ENCODE peak calls at places on chromosomes 13 and 19, in eight cellular contexts. O is GM12878, S is IMR-90, G is transverse colon, I is breast epithelium, N is esophagus squamous epithelium, X is spleen, E is stomach. R is an unnamed sample.

GRCh38 chr13:111449041-111449440 is 128.6 kb downstream of the TEX29 start:
- DNase-seq in G (no peak), O (no peak), E (no peak), N (no peak), I (peak), S (no peak), X (no peak), R (no peak)

GRCh38 chr13:84609716-84610115 is 727.4 kb upstream of the SLITRK1 start:
- DNase-seq in X (no peak), S (peak), G (no peak), E (no peak), O (no peak), I (no peak), N (no peak), R (no peak)

GRCh38 chr19:35090795-35091214 is 24.8 kb upstream of the FXYD3 start:
- DNase-seq in E (peak), S (no peak), N (no peak), I (no peak), O (no peak), X (no peak), G (no peak), R (no peak)

GRCh38 chr19:10214784-10215183 is 16.3 kb downstream of the S1PR2 start:
- DNase-seq in O (no peak), G (no peak), E (no peak), X (no peak), I (no peak), S (peak), N (no peak), R (no peak)

GRCh38 chr13:59303433-59303832 is 860.3 kb downstream of the DIAPH3 start:
- DNase-seq in S (no peak), G (no peak), O (no peak), N (no peak), X (no peak), I (no peak), E (no peak), R (no peak)

GRCh38 chr19:42093505-42093904 is 17.5 kb downstream of the ZNF574 start:
- DNase-seq in N (no peak), O (no peak), E (no peak), S (no peak), X (no peak), G (no peak), I (no peak), R (no peak)

GRCh38 chr13:21078501-21078900 is 17.1 kb upstream of the LATS2 start:
- DNase-seq in I (no peak), S (peak), N (no peak), X (no peak), O (no peak), E (no peak), G (no peak), R (no peak)

GRCh38 chr19:11973020-11973810 is 8.4 kb downstream of the ZNF763 start:
- DNase-seq in S (no peak), E (no peak), I (no peak), N (no peak), G (no peak), X (no peak), O (no peak), R (no peak)

GRCh38 chr13:56988543-56988942 is 152.2 kb upstream of the PRR20A start:
- DNase-seq in E (no peak), N (no peak), I (no peak), S (no peak), X (no peak), G (no peak), O (no peak), R (no peak)

GRCh38 chr13:97226013-97226412 is 3.9 kb downstream of the MBNL2 start:
- DNase-seq in I (no peak), E (no peak), S (no peak), N (no peak), X (no peak), G (no peak), O (no peak), R (no peak)

GRCh38 chr13:22111961-22112360 is 441.1 kb downstream of the FGF9 start:
- DNase-seq in X (no peak), S (no peak), O (no peak), N (no peak), G (no peak), E (no peak), I (no peak), R (no peak)

GRCh38 chr13:29362849-29363604 is 232.5 kb downstream of the SLC7A1 start:
- DNase-seq in I (no peak), S (peak), N (no peak), O (peak), X (no peak), G (peak), E (peak), R (no peak)

GRCh38 chr13:29745704-29746103 is 104.7 kb downstream of the UBL3 start:
- DNase-seq in G (no peak), E (no peak), I (no peak), X (no peak), O (no peak), N (no peak), S (no peak), R (no peak)

GRCh38 chr13:23941216-23941615 is 43.9 kb upstream of the C1QTNF9B start:
- DNase-seq in O (no peak), N (no peak), X (no peak), E (no peak), I (no peak), G (no peak), S (no peak), R (no peak)

GRCh38 chr13:35768551-35768950 is 292.1 kb upstream of the MAB21L1 start:
- DNase-seq in O (no peak), N (no peak), X (no peak), G (no peak), I (no peak), S (peak), E (no peak), R (no peak)

GRCh38 chr19:7492142-7493055 is 3.6 kb upstream of the PEX11G start:
- DNase-seq in O (no peak), X (no peak), N (no peak), S (no peak), I (no peak), E (no peak), G (no peak), R (no peak)

GRCh38 chr13:106376411-106377112 is 158.9 kb downstream of the EFNB2 start:
- DNase-seq in G (no peak), E (peak), S (peak), X (no peak), O (no peak), N (no peak), I (no peak), R (no peak)

GRCh38 chr19:50693064-50693975 is 26.3 kb downstream of the SHANK1 start:
- DNase-seq in N (no peak), S (no peak), G (no peak), E (no peak), O (no peak), X (no peak), I (no peak), R (no peak)

GRCh38 chr13:23699271-23699670 is 129.1 kb downstream of the TNFRSF19 start:
- DNase-seq in O (no peak), S (no peak), X (no peak), I (no peak), N (no peak), E (no peak), G (no peak), R (no peak)

GRCh38 chr13:110262944-110263343 is 44.0 kb downstream of the COL4A1 start:
- DNase-seq in S (no peak), E (no peak), O (no peak), G (no peak), I (peak), N (no peak), X (no peak), R (no peak)

GRCh38 chr19:35063940-35064818 is 22.7 kb downstream of the HPN start:
- DNase-seq in O (no peak), E (no peak), G (no peak), X (no peak), N (no peak), S (peak), I (no peak), R (no peak)

GRCh38 chr13:80305737-80306136 is 35.2 kb downstream of the SPRY2 start:
- DNase-seq in E (no peak), X (no peak), I (no peak), O (no peak), N (no peak), S (no peak), G (no peak), R (no peak)

GRCh38 chr13:98279473-98280175 is 102.6 kb upstream of the RNF113B start:
- DNase-seq in S (no peak), G (no peak), O (peak), X (peak), N (no peak), I (no peak), E (no peak), R (no peak)

GRCh38 chr19:49422407-49423277 is 599 bp downstream of the PTH2 start:
- DNase-seq in N (no peak), G (no peak), S (peak), X (no peak), E (no peak), O (no peak), I (no peak), R (no peak)

GRCh38 chr13:35471466-35472307 is 4.8 kb downstream of the MAB21L1 start:
- DNase-seq in I (no peak), G (no peak), O (no peak), N (no peak), S (no peak), X (no peak), E (no peak), R (no peak)

GRCh38 chr19:47186337-47187022 is 44.5 kb downstream of the BBC3 start:
- DNase-seq in O (peak), S (no peak), X (peak), E (no peak), N (no peak), I (no peak), G (peak), R (no peak)

GRCh38 chr19:19039901-19040300 is 6.5 kb downstream of the ARMC6 start:
- DNase-seq in E (no peak), N (no peak), O (no peak), G (no peak), I (no peak), S (no peak), X (no peak), R (no peak)
- TF ChIP-seq CTCF in E (no peak), N (no peak), O (no peak), G (no peak), I (no peak), S (no peak), X (no peak), R (no peak)

DNA sequence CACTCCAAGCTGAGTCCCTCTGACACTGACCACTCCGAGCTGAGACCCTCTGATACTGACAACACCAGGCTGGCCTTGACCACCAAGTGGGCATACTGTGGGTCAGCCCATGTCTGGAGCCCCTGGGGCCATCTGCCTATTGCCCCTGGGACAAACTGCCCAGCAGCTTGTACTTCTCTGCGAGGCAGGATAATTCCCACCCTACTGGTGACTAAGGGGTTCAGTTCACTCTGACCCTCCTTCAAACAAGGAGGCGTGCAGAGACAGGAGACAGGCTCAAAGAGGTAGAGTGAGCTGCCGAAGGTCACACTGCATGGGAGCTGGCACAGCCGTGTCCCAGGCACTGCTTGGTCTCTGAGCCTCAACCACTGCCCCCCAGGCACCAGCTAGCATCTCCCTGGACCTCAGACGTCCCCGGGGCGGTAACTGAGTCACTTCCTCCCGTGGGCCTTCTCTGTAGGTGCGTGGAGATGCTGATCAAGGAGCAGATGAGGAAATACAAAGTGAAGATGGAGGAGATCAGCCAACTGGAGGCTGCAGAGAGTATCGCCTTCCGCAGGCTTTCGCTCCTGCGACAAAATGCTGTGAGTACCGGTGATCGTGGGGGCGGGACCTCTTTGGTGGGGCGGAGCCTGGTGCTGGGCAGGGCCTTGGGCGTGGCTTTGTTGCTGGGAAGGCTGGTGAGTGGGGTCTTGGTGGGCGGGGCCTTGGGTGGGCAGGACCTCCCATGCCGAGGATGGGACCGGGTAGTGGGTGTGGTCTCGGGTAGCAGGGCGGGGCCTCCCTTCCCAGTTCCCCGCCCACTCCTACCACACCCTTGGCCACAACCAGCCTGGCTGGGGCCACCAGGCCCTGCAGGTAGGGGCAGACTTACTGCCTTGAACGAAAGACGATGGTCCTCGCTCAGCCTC is 5.8 kb upstream of the USE1 start:
- DNase-seq in O (no peak), G (peak), S (peak), E (peak), N (no peak), X (peak), I (no peak), R (no peak)
- TF ChIP-seq POLR2A in O (peak), G (no peak), S (no peak), E (no peak), N (no peak), X (no peak), I (no peak), R (no peak)

DNA sequence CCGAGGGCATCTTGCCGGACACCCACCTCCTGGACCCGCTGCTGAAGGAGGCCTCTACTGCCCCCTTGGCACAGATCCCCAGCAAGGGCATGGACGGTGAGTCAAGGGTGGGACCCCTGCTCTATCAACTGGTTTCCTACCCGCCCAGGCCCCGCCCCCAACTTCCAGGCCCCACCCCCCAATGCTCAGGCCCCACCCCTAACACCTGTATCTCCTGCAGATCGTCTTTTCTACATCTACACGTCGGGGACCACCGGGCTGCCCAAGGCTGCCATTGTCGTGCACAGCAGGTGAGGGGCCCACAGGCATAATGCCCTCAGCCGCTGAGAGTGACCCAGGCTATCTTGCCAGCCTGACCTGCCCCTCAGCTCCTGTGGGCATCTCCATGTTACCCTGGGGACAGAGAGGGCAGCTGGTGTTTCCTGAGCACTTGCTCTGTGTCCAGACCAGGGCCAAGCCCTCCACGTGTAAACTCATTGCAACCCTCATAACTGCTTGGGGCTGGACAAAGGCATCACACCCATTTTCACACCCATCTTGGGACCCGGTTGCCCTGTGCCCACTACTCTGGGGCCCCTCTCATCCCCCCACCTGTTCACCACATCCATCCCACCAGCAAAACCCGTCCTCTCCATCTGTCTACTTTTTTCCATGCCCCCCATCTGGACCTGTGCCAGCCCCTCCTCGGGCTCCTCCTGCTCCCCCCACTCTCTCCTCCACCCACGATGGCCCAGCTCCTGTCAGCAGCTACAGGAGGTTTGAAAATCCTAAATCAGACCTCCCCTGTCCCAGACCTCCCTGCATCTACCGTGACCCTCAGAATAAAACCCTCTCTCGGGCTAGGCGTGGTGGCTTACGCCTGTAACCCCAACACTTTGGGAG is 17.2 kb downstream of the SLC27A1 start:
- DNase-seq in N (no peak), G (no peak), O (no peak), S (no peak), X (no peak), E (no peak), I (no peak), R (no peak)
- H3K4me3 ChIP-seq in N (no peak), G (no peak), O (no peak), S (no peak), X (no peak), E (no peak), I (no peak), R (no peak)

GRCh38 chr19:510606-511100 is 3.4 kb downstream of the TPGS1 start:
- DNase-seq in G (peak), E (peak), I (no peak), N (peak), S (peak), X (peak), O (peak), R (peak)

GRCh38 chr19:506404-507285 is 652 bp upstream of the TPGS1 start:
- DNase-seq in S (peak), X (peak), O (peak), N (peak), E (peak), G (peak), I (peak), R (no peak)

GRCh38 chr19:504634-505033 is 2.7 kb upstream of the TPGS1 start:
- DNase-seq in X (peak), E (no peak), S (no peak), N (no peak), O (no peak), G (no peak), I (no peak), R (no peak)

GRCh38 chr19:508204-509150 is 1.2 kb downstream of the TPGS1 start:
- DNase-seq in I (no peak), S (no peak), O (no peak), N (no peak), X (peak), G (no peak), E (no peak), R (no peak)

DNA sequence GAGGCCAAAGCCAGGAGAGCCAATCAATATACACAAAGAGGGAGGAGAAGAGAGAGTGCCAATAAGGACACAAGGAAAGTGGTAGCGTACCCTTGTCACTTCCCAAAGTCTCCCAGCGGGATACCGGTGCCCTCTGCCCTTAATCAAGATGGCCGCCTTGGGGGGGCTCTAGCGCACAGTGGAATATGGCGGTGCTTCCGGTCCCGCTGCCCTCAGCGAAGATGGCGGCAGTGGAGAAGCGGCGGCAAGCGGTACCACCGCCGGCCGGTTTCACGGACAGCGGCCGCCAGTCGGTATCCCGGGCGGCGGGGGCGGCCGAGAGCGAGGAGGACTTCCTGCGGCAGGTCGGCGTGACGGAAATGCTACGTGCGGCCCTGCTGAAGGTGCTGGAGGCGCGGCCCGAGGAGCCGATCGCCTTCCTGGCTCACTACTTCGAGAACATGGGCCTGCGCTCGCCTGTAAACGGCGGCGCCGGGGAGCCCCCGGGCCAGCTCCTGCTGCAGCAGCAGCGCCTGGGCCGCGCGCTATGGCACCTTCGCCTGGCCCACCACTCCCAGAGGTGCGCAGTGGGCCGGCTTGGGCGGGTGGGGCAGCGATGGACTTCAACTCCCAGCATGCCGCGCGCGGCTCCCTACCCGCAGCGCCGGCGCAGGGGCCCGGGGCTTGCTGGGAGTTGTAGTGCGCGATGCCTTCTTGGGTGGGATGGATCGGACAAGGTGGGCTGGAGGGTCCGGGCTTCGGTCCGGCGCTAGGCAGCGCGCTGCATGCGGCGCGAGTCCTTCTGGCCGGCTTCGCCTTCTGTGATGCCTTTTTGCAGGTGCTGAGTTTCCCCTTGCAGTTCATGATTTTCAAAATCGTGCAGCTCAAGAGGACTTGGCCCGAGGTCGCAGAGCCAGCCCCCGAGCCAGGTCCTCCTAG is at the start of gene TPGS1:
- DNase-seq in X (peak), S (peak), E (peak), G (peak), I (peak), N (peak), O (no peak), R (peak)
- TF ChIP-seq CTCF in X (no peak), S (no peak), E (no peak), G (no peak), I (peak), N (no peak), O (no peak), R (no peak)

DNA sequence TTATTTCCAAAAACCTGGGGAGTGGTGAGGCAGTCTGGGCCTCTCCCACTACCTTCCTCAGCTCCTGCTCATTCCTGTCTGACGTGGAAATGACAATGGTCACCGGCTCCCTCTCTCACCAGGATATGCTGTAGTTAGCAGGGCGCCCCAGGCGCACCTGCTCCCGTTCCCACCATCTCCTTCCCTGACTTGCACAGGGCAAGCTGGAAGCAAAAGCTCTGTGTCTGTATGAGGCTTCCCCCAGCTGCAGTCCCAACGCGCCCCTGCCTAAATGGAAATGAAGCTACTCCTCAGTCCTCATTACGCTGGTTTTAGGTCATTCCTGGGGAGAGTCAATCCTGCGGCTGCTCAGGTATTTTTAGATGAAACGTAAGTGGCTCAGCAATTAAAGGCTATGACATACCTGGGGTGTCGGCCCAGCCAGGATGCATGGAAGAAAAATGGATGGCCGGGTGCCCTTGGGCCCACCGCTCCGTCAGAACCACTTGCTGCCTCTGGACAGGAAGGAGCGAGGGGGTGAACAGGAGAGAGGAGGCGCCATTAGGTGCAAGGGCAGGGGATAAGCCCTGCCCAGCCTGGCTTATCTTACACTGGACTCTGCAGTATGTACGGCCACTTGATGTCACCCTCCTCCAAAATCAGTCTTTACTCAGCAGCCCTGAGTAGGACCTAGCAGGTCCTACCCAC is 32.4 kb downstream of the DHRS12 start:
- DNase-seq in S (no peak), O (no peak), I (no peak), G (no peak), N (no peak), E (no peak), X (no peak), R (no peak)
- TF ChIP-seq POLR2A in S (no peak), O (peak), I (no peak), G (no peak), N (no peak), E (no peak), X (no peak), R (no peak)

GRCh38 chr13:99496322-99497142 is 4.7 kb upstream of the TM9SF2 start:
- DNase-seq in E (peak), S (peak), O (peak), I (peak), X (peak), N (peak), G (peak), R (peak)
- H3K4me3 ChIP-seq in E (peak), S (peak), O (peak), I (peak), X (peak), N (peak), G (peak), R (no peak)